ENCODE peak calls at places on chromosomes 7 and 10, in ten cellular contexts. M is GM23338, X is HL-60, S is suprapubic skin, O is HCT116, B is spleen, V is endothelial cell of umbilical vein, D is sigmoid colon, J is H1, R is K562. Q is an unnamed sample.

GRCh38 chr10:93436577-93436976 is 45.6 kb downstream of the MYOF start:
- DNase-seq in M (peak), X (no peak), S (no peak), O (no peak), B (no peak), V (peak), D (peak), J (no peak), R (no peak), Q (no peak)

GRCh38 chr10:80463868-80464267 is 9.8 kb downstream of the TSPAN14 start:
- DNase-seq in M (no peak), X (no peak), S (no peak), O (no peak), B (no peak), V (no peak), D (peak), J (no peak), R (no peak), Q (no peak)

GRCh38 chr7:39413866-39414668 is 152.1 kb upstream of the YAE1 start:
- DNase-seq in M (peak), X (peak), S (peak), O (peak), B (peak), V (peak), D (peak), J (peak), R (peak), Q (peak)

GRCh38 chr10:69080231-69080630 is 7.7 kb upstream of the SRGN start:
- DNase-seq in M (no peak), X (no peak), S (no peak), O (no peak), B (no peak), V (no peak), D (no peak), J (no peak), R (no peak), Q (no peak)

GRCh38 chr10:118907051-118907450 is 122.5 kb upstream of the NANOS1 start:
- DNase-seq in M (no peak), X (no peak), S (no peak), O (no peak), B (no peak), V (no peak), D (no peak), J (no peak), R (no peak), Q (no peak)

GRCh38 chr10:17913604-17914003 is 38.1 kb upstream of the SLC39A12 start:
- DNase-seq in M (no peak), X (no peak), S (no peak), O (no peak), B (no peak), V (no peak), D (no peak), J (no peak), R (no peak), Q (no peak)

GRCh38 chr10:79155301-79156081 is 86.7 kb downstream of the ZMIZ1 start:
- DNase-seq in M (no peak), X (no peak), S (no peak), O (no peak), B (peak), V (peak), D (peak), J (no peak), R (no peak), Q (no peak)

GRCh38 chr7:7177044-7177517 is 5.3 kb upstream of the C1GALT1 start:
- DNase-seq in M (peak), X (no peak), S (no peak), O (peak), B (no peak), V (peak), D (no peak), J (no peak), R (no peak), Q (no peak)

GRCh38 chr7:80819503-80819902 is 99.3 kb downstream of the SEMA3C start:
- DNase-seq in M (no peak), X (no peak), S (no peak), O (no peak), B (no peak), V (no peak), D (no peak), J (no peak), R (no peak), Q (no peak)

GRCh38 chr7:151115836-151116418 is 29.7 kb downstream of the AGAP3 start:
- DNase-seq in M (peak), X (no peak), S (peak), O (peak), B (no peak), V (no peak), D (no peak), J (no peak), R (no peak), Q (peak)
- H3K4me3 ChIP-seq in M (peak), X (no peak), S (peak), O (peak), B (no peak), V (no peak), D (no peak), J (no peak), R (no peak), Q (peak)

DNA sequence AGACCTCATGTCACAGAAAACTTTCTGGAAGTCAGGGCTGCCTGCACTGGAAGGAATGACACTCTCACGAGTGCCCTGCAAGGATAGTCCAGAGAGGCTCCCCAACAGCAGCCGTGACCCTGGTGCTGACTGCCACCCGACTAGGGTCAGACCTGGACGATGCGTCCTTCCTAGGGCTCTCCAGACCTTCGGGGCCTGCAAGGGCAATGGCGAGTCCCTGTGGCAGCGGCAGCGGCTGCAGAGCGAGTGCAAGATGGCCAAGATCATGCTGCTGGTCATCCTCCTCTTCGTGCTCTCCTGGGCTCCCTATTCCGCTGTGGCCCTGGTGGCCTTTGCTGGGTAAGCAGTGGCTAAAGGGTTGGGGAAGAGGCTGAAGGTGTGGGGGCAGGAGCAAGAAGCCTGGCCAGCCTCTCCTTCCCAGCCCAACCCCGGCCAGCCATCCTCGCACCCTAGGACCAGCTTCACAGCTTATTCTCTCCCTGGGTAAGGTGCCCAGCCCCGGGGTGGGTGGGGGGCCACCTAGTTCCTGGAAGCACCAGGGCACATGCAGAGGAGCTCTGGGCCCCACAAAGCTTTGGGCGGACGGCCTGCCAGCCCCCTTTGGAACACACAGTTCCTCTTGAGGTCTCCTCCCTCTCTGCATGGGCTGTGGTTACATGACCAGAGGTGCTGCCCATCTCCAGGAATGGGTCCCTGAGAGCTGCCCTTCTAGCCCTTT is 5.5 kb downstream of the OPN4 start:
- DNase-seq in M (no peak), X (no peak), S (peak), O (no peak), B (peak), V (no peak), D (peak), J (no peak), R (no peak), Q (no peak)
- H3K27ac ChIP-seq in M (no peak), X (no peak), S (no peak), O (no peak), B (no peak), V (no peak), D (no peak), J (no peak), R (no peak), Q (no peak)

GRCh38 chr10:102502029-102502336 is 529 bp downstream of the ACTR1A start:
- DNase-seq in M (peak), X (peak), S (peak), O (peak), B (peak), V (peak), D (peak), J (peak), R (peak), Q (peak)
- TF ChIP-seq POLR2AphosphoS5 in M (no peak), X (no peak), S (peak), O (no peak), B (no peak), V (no peak), D (peak), J (no peak), R (no peak), Q (no peak)

GRCh38 chr7:159027091-159027802 is 117.4 kb downstream of the VIPR2 start:
- DNase-seq in M (no peak), X (no peak), S (peak), O (no peak), B (no peak), V (no peak), D (peak), J (peak), R (no peak), Q (no peak)
- H3K4me3 ChIP-seq in M (no peak), X (no peak), S (peak), O (no peak), B (no peak), V (no peak), D (no peak), J (no peak), R (no peak), Q (no peak)

GRCh38 chr10:72951760-72952159 is 2.8 kb downstream of the PLA2G12B start:
- DNase-seq in M (no peak), X (no peak), S (no peak), O (no peak), B (no peak), V (no peak), D (no peak), J (no peak), R (no peak), Q (no peak)
- H3K27ac ChIP-seq in M (no peak), X (no peak), S (no peak), O (no peak), B (no peak), V (no peak), D (no peak), J (no peak), R (no peak), Q (no peak)

GRCh38 chr7:104983620-104984539 is 30.1 kb upstream of the KMT2E start:
- DNase-seq in M (peak), X (peak), S (peak), O (peak), B (peak), V (peak), D (peak), J (peak), R (peak), Q (peak)
- TF ChIP-seq POLR2AphosphoS5 in M (peak), X (peak), S (peak), O (peak), B (peak), V (peak), D (peak), J (peak), R (peak), Q (peak)

DNA sequence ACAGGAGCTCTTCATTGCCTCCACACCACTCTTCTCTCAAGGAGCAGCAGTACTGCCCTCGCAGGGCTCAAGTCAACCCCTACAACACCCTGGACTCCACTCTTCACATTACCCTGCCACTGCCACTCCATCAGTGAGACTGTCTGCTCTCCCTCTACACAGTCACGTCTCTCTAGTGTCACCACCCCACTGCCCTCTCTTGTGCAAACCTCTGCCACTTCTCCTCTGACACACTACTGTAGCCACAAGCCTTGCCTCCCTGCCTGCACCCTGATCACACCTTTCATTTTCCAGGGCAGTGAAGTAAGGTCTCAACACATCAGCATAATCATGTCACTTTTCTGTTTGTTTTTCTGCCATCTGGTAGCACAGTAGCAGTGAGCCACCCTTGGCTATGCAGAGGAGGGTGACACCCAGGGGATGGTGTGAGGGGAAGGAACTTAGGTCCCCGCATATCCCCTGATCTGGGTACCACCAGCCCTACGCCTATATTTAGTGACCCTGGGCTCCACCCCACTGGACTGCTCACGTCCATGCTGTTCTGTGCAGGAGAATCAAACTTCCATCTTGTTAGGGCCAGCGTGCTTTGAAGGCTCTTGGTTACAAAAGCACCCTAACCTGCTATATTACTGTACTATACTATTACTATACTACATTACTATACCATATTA is 1.6 kb downstream of the C10orf143 start:
- DNase-seq in M (no peak), X (no peak), S (no peak), O (no peak), B (no peak), V (no peak), D (no peak), J (no peak), R (no peak), Q (no peak)
- H3K4me3 ChIP-seq in M (peak), X (peak), S (peak), O (peak), B (no peak), V (peak), D (no peak), J (peak), R (peak), Q (peak)

GRCh38 chr10:58017719-58018367 is 249.9 kb downstream of the IPMK start:
- DNase-seq in M (no peak), X (no peak), S (no peak), O (no peak), B (no peak), V (peak), D (no peak), J (no peak), R (no peak), Q (no peak)
- H3K27ac ChIP-seq in M (no peak), X (no peak), S (no peak), O (no peak), B (no peak), V (no peak), D (no peak), J (no peak), R (no peak), Q (no peak)

GRCh38 chr7:2084331-2084730 is 148.4 kb downstream of the MAD1L1 start:
- DNase-seq in M (no peak), X (no peak), S (no peak), O (no peak), B (no peak), V (no peak), D (no peak), J (no peak), R (no peak), Q (no peak)
- TF ChIP-seq POLR2AphosphoS5 in M (no peak), X (no peak), S (no peak), O (no peak), B (no peak), V (no peak), D (no peak), J (no peak), R (no peak), Q (no peak)

Q was measured in stomach.